ENCODE peak calls at places on chromosomes 5 and 9, in five cellular contexts. One of them, this sample, is unnamed.

GRCh38 chr5:16857635-16858034 is 78.5 kb downstream of the MYO10 start:
- DNase-seq in body of pancreas: no peak
- DNase-seq in AG09309: no peak
- DNase-seq in fibroblast of pulmonary artery: no peak
- DNase-seq in neural progenitor cell: no peak
- DNase-seq in this sample: no peak

GRCh38 chr5:177546262-177546741 is 8.1 kb downstream of the FAM193B start:
- DNase-seq in body of pancreas: peak
- DNase-seq in fibroblast of pulmonary artery: peak
- DNase-seq in AG09309: peak
- DNase-seq in neural progenitor cell: no peak
- DNase-seq in this sample: peak

GRCh38 chr5:33788922-33789321 is 102.9 kb downstream of the ADAMTS12 start:
- DNase-seq in neural progenitor cell: no peak
- DNase-seq in fibroblast of pulmonary artery: peak
- DNase-seq in AG09309: peak
- DNase-seq in body of pancreas: no peak
- DNase-seq in this sample: peak

GRCh38 chr5:129460121-129460950 is at the start of gene ADAMTS19:
- DNase-seq in body of pancreas: peak
- DNase-seq in AG09309: no peak
- DNase-seq in neural progenitor cell: peak
- DNase-seq in fibroblast of pulmonary artery: peak
- DNase-seq in this sample: peak

GRCh38 chr9:75451505-75451904 is 363.2 kb downstream of the OSTF1 start:
- DNase-seq in body of pancreas: no peak
- DNase-seq in fibroblast of pulmonary artery: no peak
- DNase-seq in neural progenitor cell: no peak
- DNase-seq in AG09309: no peak
- DNase-seq in this sample: no peak

GRCh38 chr5:130289132-130290088 is 385.1 kb downstream of the CHSY3 start:
- DNase-seq in fibroblast of pulmonary artery: peak
- DNase-seq in AG09309: no peak
- DNase-seq in neural progenitor cell: no peak
- DNase-seq in body of pancreas: no peak
- DNase-seq in this sample: peak

GRCh38 chr5:158013939-158014338 is 155.0 kb upstream of the CLINT1 start:
- DNase-seq in neural progenitor cell: peak
- DNase-seq in fibroblast of pulmonary artery: peak
- DNase-seq in body of pancreas: peak
- DNase-seq in AG09309: no peak
- DNase-seq in this sample: peak

GRCh38 chr5:116947691-116948528 is 373.3 kb upstream of the SEMA6A start:
- DNase-seq in body of pancreas: peak
- DNase-seq in fibroblast of pulmonary artery: peak
- DNase-seq in neural progenitor cell: peak
- DNase-seq in AG09309: no peak
- DNase-seq in this sample: peak

GRCh38 chr5:65209341-65209740 is 272.4 kb downstream of the ADAMTS6 start:
- DNase-seq in fibroblast of pulmonary artery: peak
- DNase-seq in AG09309: peak
- DNase-seq in neural progenitor cell: no peak
- DNase-seq in body of pancreas: no peak
- DNase-seq in this sample: peak

GRCh38 chr5:61783481-61783880 is 451.4 kb downstream of the ZSWIM6 start:
- DNase-seq in AG09309: no peak
- DNase-seq in neural progenitor cell: no peak
- DNase-seq in body of pancreas: peak
- DNase-seq in fibroblast of pulmonary artery: no peak
- DNase-seq in this sample: no peak

GRCh38 chr5:67010684-67011409 is 185.8 kb downstream of the CD180 start:
- DNase-seq in fibroblast of pulmonary artery: peak
- DNase-seq in AG09309: no peak
- DNase-seq in neural progenitor cell: no peak
- DNase-seq in body of pancreas: no peak
- DNase-seq in this sample: no peak

GRCh38 chr9:135492886-135493669 is 7.4 kb upstream of the MRPS2 start:
- DNase-seq in AG09309: no peak
- DNase-seq in neural progenitor cell: no peak
- DNase-seq in body of pancreas: no peak
- DNase-seq in fibroblast of pulmonary artery: no peak
- DNase-seq in this sample: no peak

GRCh38 chr5:126268697-126269315 is 154.4 kb upstream of the GRAMD2B start:
- DNase-seq in AG09309: no peak
- DNase-seq in neural progenitor cell: no peak
- DNase-seq in fibroblast of pulmonary artery: no peak
- DNase-seq in body of pancreas: no peak
- DNase-seq in this sample: no peak

GRCh38 chr9:123302348-123303214 is 34.2 kb upstream of the STRBP start:
- DNase-seq in AG09309: no peak
- DNase-seq in body of pancreas: no peak
- DNase-seq in fibroblast of pulmonary artery: peak
- DNase-seq in neural progenitor cell: no peak
- DNase-seq in this sample: peak

GRCh38 chr9:135746565-135746964 is 44.6 kb downstream of the KCNT1 start:
- DNase-seq in fibroblast of pulmonary artery: no peak
- DNase-seq in AG09309: no peak
- DNase-seq in neural progenitor cell: no peak
- DNase-seq in body of pancreas: no peak
- DNase-seq in this sample: no peak

GRCh38 chr5:29769474-29769873 is 1424.0 kb upstream of the CDH6 start:
- DNase-seq in body of pancreas: no peak
- DNase-seq in fibroblast of pulmonary artery: no peak
- DNase-seq in neural progenitor cell: no peak
- DNase-seq in AG09309: no peak
- DNase-seq in this sample: no peak

GRCh38 chr9:4371108-4371507 is 71.2 kb upstream of the GLIS3 start:
- DNase-seq in fibroblast of pulmonary artery: peak
- DNase-seq in AG09309: peak
- DNase-seq in neural progenitor cell: peak
- DNase-seq in body of pancreas: no peak
- DNase-seq in this sample: peak

GRCh38 chr5:6373081-6373846 is 5.1 kb downstream of the MED10 start:
- DNase-seq in neural progenitor cell: no peak
- DNase-seq in body of pancreas: no peak
- DNase-seq in AG09309: no peak
- DNase-seq in fibroblast of pulmonary artery: no peak
- DNase-seq in this sample: no peak

GRCh38 chr9:9133526-9133925 is 1333.9 kb upstream of the DMAC1 start:
- DNase-seq in neural progenitor cell: no peak
- DNase-seq in fibroblast of pulmonary artery: no peak
- DNase-seq in AG09309: no peak
- DNase-seq in body of pancreas: no peak
- DNase-seq in this sample: no peak

GRCh38 chr5:16134204-16134603 is 45.4 kb downstream of the MARCHF11 start:
- DNase-seq in fibroblast of pulmonary artery: no peak
- DNase-seq in AG09309: no peak
- DNase-seq in neural progenitor cell: no peak
- DNase-seq in body of pancreas: no peak
- DNase-seq in this sample: no peak

GRCh38 chr5:125612356-125613149 is 810.7 kb upstream of the GRAMD2B start:
- DNase-seq in body of pancreas: peak
- DNase-seq in AG09309: no peak
- DNase-seq in neural progenitor cell: no peak
- DNase-seq in fibroblast of pulmonary artery: no peak
- DNase-seq in this sample: no peak

GRCh38 chr9:72315510-72316287 is 49.3 kb downstream of the ZFAND5 start:
- DNase-seq in AG09309: peak
- DNase-seq in body of pancreas: peak
- DNase-seq in fibroblast of pulmonary artery: peak
- DNase-seq in neural progenitor cell: peak
- DNase-seq in this sample: peak

GRCh38 chr9:138097501-138097991 is 220.0 kb downstream of the CACNA1B start:
- DNase-seq in body of pancreas: peak
- DNase-seq in neural progenitor cell: no peak
- DNase-seq in fibroblast of pulmonary artery: no peak
- DNase-seq in AG09309: no peak
- DNase-seq in this sample: no peak

GRCh38 chr5:98679963-98680362 is 93.5 kb upstream of the RGMB start:
- DNase-seq in neural progenitor cell: no peak
- DNase-seq in AG09309: no peak
- DNase-seq in body of pancreas: no peak
- DNase-seq in fibroblast of pulmonary artery: no peak
- DNase-seq in this sample: peak

GRCh38 chr9:110126986-110127864 is 80.7 kb downstream of the C9orf152 start:
- DNase-seq in neural progenitor cell: peak
- DNase-seq in fibroblast of pulmonary artery: peak
- DNase-seq in AG09309: no peak
- DNase-seq in body of pancreas: peak
- DNase-seq in this sample: peak

GRCh38 chr9:16363073-16363781 is 507.2 kb downstream of the BNC2 start:
- DNase-seq in body of pancreas: no peak
- DNase-seq in neural progenitor cell: no peak
- DNase-seq in AG09309: no peak
- DNase-seq in fibroblast of pulmonary artery: no peak
- DNase-seq in this sample: no peak

GRCh38 chr5:9765421-9765820 is 135.3 kb upstream of the TAS2R1 start:
- DNase-seq in neural progenitor cell: no peak
- DNase-seq in AG09309: peak
- DNase-seq in body of pancreas: no peak
- DNase-seq in fibroblast of pulmonary artery: no peak
- DNase-seq in this sample: peak

GRCh38 chr9:94643176-94643575 is 3.9 kb upstream of the FBP1 start:
- DNase-seq in AG09309: no peak
- DNase-seq in body of pancreas: no peak
- DNase-seq in neural progenitor cell: no peak
- DNase-seq in fibroblast of pulmonary artery: no peak
- DNase-seq in this sample: no peak

GRCh38 chr9:137708590-137709284 is 89.9 kb downstream of the EHMT1 start:
- DNase-seq in fibroblast of pulmonary artery: no peak
- DNase-seq in AG09309: no peak
- DNase-seq in neural progenitor cell: no peak
- DNase-seq in body of pancreas: no peak
- DNase-seq in this sample: no peak

GRCh38 chr9:93129691-93130500 is 4.2 kb downstream of the NINJ1 start:
- DNase-seq in AG09309: no peak
- DNase-seq in fibroblast of pulmonary artery: no peak
- DNase-seq in body of pancreas: peak
- DNase-seq in neural progenitor cell: no peak
- DNase-seq in this sample: no peak

GRCh38 chr5:149429839-149430721 is 51.0 kb upstream of the IL17B start:
- DNase-seq in neural progenitor cell: no peak
- DNase-seq in body of pancreas: no peak
- DNase-seq in AG09309: no peak
- DNase-seq in fibroblast of pulmonary artery: peak
- DNase-seq in this sample: peak

GRCh38 chr9:78668148-78668825 is 371.4 kb downstream of the PSAT1 start:
- DNase-seq in AG09309: no peak
- DNase-seq in fibroblast of pulmonary artery: no peak
- DNase-seq in neural progenitor cell: no peak
- DNase-seq in body of pancreas: no peak
- DNase-seq in this sample: peak

GRCh38 chr5:6716634-6717149 is 3.5 kb downstream of the TENT4A start:
- DNase-seq in fibroblast of pulmonary artery: no peak
- DNase-seq in AG09309: no peak
- DNase-seq in neural progenitor cell: no peak
- DNase-seq in body of pancreas: no peak
- DNase-seq in this sample: no peak

DNA sequence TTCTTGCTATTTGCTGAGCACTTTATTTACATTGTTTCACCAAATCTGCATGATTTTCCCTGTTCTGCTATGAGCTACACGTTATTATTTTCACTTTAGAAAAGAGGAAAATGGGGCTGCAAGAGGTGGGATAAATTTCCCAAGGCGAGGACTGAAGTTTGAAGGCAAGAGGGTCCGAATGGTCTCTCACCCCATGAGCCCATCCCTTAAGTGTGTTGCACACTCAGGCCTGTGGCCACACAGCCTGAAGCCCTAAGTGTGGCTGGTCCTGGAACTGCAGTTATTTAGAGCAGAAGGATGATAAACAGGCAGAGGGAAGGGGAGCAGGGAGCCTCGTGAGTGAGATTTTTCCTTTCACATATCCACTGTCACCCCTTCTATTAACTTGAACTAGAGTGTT is 7.8 kb downstream of the PDE8B start:
- DNase-seq in AG09309: no peak
- DNase-seq in fibroblast of pulmonary artery: no peak
- DNase-seq in neural progenitor cell: peak
- DNase-seq in body of pancreas: no peak
- DNase-seq in this sample: peak
- TF ChIP-seq CTCF in AG09309: peak
- TF ChIP-seq CTCF in fibroblast of pulmonary artery: peak
- TF ChIP-seq CTCF in neural progenitor cell: peak
- TF ChIP-seq CTCF in body of pancreas: peak
- TF ChIP-seq CTCF in this sample: peak

GRCh38 chr5:112737088-112737471 is 605 bp upstream of the APC start:
- DNase-seq in body of pancreas: no peak
- DNase-seq in neural progenitor cell: peak
- DNase-seq in AG09309: no peak
- DNase-seq in fibroblast of pulmonary artery: no peak
- DNase-seq in this sample: peak
- H3K4me3 ChIP-seq in body of pancreas: peak
- H3K4me3 ChIP-seq in neural progenitor cell: peak
- H3K4me3 ChIP-seq in AG09309: peak
- H3K4me3 ChIP-seq in fibroblast of pulmonary artery: peak
- H3K4me3 ChIP-seq in this sample: peak

GRCh38 chr5:119078071-119078846 is 7.4 kb downstream of the DMXL1 start:
- DNase-seq in fibroblast of pulmonary artery: no peak
- DNase-seq in AG09309: no peak
- DNase-seq in body of pancreas: no peak
- DNase-seq in neural progenitor cell: no peak
- DNase-seq in this sample: no peak
- TF ChIP-seq CTCF in fibroblast of pulmonary artery: no peak
- TF ChIP-seq CTCF in AG09309: no peak
- TF ChIP-seq CTCF in body of pancreas: no peak
- TF ChIP-seq CTCF in neural progenitor cell: no peak
- TF ChIP-seq CTCF in this sample: no peak

GRCh38 chr9:131734781-131735180 is 5.1 kb downstream of the RAPGEF1 start:
- DNase-seq in body of pancreas: no peak
- DNase-seq in neural progenitor cell: no peak
- DNase-seq in fibroblast of pulmonary artery: no peak
- DNase-seq in AG09309: no peak
- DNase-seq in this sample: no peak

GRCh38 chr9:131737426-131737825 is 2.5 kb downstream of the RAPGEF1 start:
- DNase-seq in fibroblast of pulmonary artery: no peak
- DNase-seq in body of pancreas: no peak
- DNase-seq in AG09309: no peak
- DNase-seq in neural progenitor cell: no peak
- DNase-seq in this sample: no peak

GRCh38 chr9:131735238-131736181 is 4.4 kb downstream of the RAPGEF1 start:
- DNase-seq in AG09309: no peak
- DNase-seq in neural progenitor cell: no peak
- DNase-seq in fibroblast of pulmonary artery: no peak
- DNase-seq in body of pancreas: no peak
- DNase-seq in this sample: no peak

GRCh38 chr9:131738293-131738692 is 1.6 kb downstream of the RAPGEF1 start:
- DNase-seq in fibroblast of pulmonary artery: no peak
- DNase-seq in neural progenitor cell: no peak
- DNase-seq in AG09309: no peak
- DNase-seq in body of pancreas: no peak
- DNase-seq in this sample: no peak

DNA sequence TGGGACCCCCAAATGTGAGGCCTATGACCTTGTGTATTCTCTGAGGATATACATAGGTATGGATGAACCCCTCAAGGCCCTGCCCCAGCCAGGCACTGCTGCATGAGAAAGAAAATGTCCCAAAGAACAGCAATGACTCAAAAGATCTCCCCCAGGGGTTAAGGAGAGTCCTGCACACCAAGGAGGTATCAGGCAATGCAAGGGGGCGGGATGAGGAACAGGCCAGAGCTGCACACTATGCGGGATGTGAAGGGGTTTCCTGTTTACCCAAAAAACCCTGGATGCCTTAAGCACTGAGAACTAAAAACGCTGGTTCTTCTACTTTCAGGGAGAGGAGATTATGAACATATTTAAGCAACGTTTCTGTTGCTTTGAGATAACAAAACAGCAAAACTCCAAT is 3.4 kb downstream of the RAPGEF1 start:
- DNase-seq in fibroblast of pulmonary artery: no peak
- DNase-seq in body of pancreas: no peak
- DNase-seq in AG09309: no peak
- DNase-seq in neural progenitor cell: no peak
- DNase-seq in this sample: no peak
- H3K4me3 ChIP-seq in fibroblast of pulmonary artery: no peak
- H3K4me3 ChIP-seq in body of pancreas: no peak
- H3K4me3 ChIP-seq in AG09309: no peak
- H3K4me3 ChIP-seq in neural progenitor cell: no peak
- H3K4me3 ChIP-seq in this sample: no peak